ENCODE peak calls at places on chromosomes 5 and 9, in five cellular contexts. V, F, B, H and O are unnamed samples.

GRCh38 chr5:91016954-91017690 is 366.0 kb downstream of the ARRDC3 start:
- DNase-seq in H (no peak), B (peak), F (peak), V (no peak), O (no peak)

GRCh38 chr5:117160361-117160760 is 585.7 kb upstream of the SEMA6A start:
- DNase-seq in V (no peak), H (no peak), B (no peak), F (no peak), O (no peak)

GRCh38 chr5:113215401-113216060 is 219.3 kb downstream of the TSSK1B start:
- DNase-seq in V (no peak), F (no peak), B (no peak), H (no peak), O (no peak)

GRCh38 chr9:36136277-36136893 is at the start of gene GLIPR2:
- DNase-seq in F (peak), B (peak), V (peak), H (peak), O (peak)

GRCh38 chr5:107917983-107918382 is 247.2 kb upstream of the EFNA5 start:
- DNase-seq in B (no peak), V (no peak), H (no peak), F (peak), O (no peak)

GRCh38 chr9:10614201-10614870 is 1.5 kb upstream of the PTPRD start:
- DNase-seq in B (no peak), H (no peak), F (no peak), V (no peak), O (no peak)

GRCh38 chr9:129140397-129141065 is 29.3 kb downstream of the PTPA start:
- DNase-seq in B (peak), V (peak), F (peak), H (peak), O (peak)

GRCh38 chr5:126354012-126354856 is 69.0 kb upstream of the GRAMD2B start:
- DNase-seq in H (no peak), V (no peak), F (peak), B (no peak), O (no peak)

GRCh38 chr9:86943223-86943870 is 4.0 kb downstream of the GAS1 start:
- DNase-seq in V (no peak), H (no peak), F (no peak), B (no peak), O (no peak)

GRCh38 chr9:97572196-97572891 is 60.8 kb downstream of the TSTD2 start:
- DNase-seq in B (no peak), F (no peak), V (peak), H (peak), O (no peak)

GRCh38 chr5:95924720-95925119 is 36.9 kb downstream of the ELL2 start:
- DNase-seq in V (no peak), H (no peak), F (peak), B (no peak), O (no peak)

GRCh38 chr9:81687521-81688261 is 1.7 kb downstream of the TLE1 start:
- DNase-seq in V (peak), H (peak), B (peak), F (peak), O (peak)

GRCh38 chr5:55530669-55531068 is 4.1 kb downstream of the PLPP1 start:
- DNase-seq in B (no peak), H (no peak), V (peak), F (no peak), O (no peak)

GRCh38 chr5:157219491-157220271 is 39.0 kb downstream of the ITK start:
- DNase-seq in F (no peak), B (no peak), V (no peak), H (no peak), O (no peak)

GRCh38 chr9:107049046-107049824 is 186.3 kb downstream of the ZNF462 start:
- DNase-seq in H (no peak), F (no peak), B (no peak), V (no peak), O (no peak)

GRCh38 chr9:111599092-111599947 is at the start of gene PTGR1:
- DNase-seq in H (peak), B (peak), V (peak), F (peak), O (peak)

DNA sequence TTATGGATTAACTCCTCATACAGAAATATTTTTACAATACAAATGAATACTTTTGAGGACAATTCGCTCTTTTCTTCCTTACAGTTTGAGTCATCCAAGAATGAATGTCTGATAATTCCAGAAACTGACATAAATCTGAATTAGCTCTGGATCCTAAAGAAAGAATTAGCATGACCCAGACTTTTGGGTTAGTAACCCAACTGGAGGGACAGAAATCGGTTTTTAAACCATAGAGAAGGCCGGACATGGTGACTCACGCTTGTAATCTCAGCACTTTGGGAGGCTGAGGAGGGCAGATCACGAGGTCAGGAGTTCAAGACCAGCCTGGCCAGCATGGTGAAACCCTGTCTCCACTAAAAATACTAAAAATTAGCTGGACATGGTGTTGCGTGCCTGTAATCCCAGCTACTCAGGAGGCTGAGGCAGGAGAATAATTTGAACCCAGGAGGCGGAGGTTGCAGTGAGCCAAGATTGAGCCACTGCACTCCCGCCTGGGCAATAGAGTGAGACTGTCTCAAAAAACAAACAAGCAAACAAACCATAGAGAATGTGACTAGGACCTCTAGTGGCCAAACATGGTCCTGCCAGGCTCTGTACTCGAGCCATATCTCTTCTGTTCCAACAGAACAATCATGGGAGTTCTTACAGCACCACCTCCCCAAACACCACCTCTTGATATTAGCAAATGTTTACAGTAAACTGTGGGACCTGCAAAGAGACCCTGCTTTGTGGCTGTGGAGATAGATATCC is 44.8 kb downstream of the LURAP1L start:
- DNase-seq in B (peak), H (no peak), V (no peak), F (peak), O (no peak)
- TF ChIP-seq CTCF in B (peak), H (peak), V (peak), F (peak), O (no peak)

DNA sequence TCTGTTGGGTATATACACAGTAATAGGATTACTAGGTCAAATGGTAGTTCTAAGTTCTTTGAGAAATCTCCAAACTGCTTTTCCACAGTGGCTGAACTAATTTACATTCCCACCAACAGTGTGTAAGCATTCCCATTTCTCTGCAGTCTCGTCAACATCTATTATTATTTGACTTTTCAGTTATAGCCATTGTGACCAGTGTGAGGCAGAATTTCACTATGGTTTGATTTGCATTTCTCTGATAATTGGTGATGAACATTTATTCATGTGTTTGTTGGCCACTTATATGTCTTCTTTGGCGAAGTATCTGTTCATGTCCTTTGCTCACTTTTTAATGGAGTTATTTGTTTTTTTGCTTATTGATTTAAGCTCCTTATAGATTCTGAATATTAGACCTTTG is 596.2 kb upstream of the DAB2 start:
- DNase-seq in H (no peak), F (no peak), B (no peak), V (no peak), O (no peak)
- TF ChIP-seq CTCF in H (no peak), F (no peak), B (peak), V (no peak), O (no peak)

DNA sequence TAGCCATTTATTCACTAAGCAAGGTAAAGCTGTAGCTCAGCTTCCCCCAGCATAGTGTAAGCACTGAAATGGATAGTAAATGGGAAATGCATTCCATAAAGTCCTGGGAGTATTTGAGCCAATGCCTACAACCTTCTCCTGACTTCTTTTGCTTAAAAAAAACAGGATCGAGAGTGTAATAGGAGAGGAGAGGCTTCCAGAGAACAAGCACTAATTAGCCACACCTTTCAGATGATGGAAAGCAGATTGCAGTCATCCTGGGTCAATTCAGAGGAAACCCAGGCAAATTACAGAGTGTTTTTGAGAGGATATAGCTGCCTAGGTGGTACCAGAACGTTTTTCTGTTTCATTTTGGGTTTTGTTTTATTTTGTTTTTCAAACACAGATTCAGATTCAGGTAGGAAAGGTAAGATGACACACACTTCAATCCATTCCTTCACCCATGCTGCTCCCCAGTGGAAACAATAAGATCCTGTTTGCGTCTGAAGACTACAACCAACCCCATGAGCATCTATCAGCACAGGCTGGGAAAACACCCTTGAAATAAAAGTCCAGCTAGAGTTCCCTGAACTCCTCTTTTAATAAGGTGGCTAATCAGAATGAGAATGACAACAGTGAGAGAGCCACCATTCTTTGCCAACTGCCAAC is 95.6 kb downstream of the RFK start:
- DNase-seq in B (no peak), V (no peak), H (no peak), F (peak), O (no peak)
- TF ChIP-seq CTCF in B (no peak), V (no peak), H (no peak), F (no peak), O (no peak)

DNA sequence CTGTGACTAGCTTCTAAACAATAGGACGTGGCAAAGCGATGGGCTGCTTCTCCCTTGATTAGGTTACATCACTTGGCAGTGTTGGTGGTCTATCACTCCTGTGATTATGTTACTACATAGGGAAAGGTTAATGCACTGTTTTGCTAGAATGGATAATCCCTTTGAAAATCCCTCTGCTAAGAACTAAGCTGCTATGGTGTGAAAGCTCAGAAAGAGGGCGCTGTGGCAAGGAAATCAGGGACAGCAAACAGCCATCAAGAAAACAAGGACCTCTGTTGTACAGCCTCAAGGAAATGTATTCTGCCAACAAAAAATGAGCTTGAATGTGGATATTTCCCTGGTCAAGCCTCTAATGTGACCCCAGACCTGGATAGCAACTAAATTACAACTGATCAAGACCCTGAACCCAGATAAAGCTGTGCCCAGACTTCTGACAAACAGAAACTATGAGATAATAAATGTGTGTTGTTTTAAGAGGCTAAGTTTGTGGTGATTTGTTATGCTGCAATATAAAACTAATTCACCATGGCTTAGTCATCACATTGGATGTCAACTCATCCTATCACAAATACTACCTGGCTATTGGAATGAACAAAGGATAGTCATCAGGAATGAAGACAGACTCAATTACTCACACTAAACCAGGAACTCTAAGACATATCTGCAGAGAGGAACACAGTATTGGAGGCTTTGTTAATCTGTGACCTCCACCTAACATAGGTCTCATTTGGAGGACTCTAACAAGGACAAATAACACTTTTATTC is 1215.9 kb downstream of the EFNA5 start:
- DNase-seq in F (peak), H (no peak), V (no peak), B (no peak), O (peak)
- TF ChIP-seq CTCF in F (peak), H (peak), V (no peak), B (no peak), O (peak)

GRCh38 chr5:143213851-143214363 is 189.6 kb downstream of the NR3C1 start:
- DNase-seq in V (no peak), H (no peak), F (no peak), B (no peak), O (no peak)
- TF ChIP-seq CTCF in V (no peak), H (no peak), F (no peak), B (no peak), O (no peak)

GRCh38 chr5:152427691-152428090 is 22.6 kb upstream of the NMUR2 start:
- DNase-seq in B (no peak), H (no peak), F (no peak), V (no peak), O (no peak)
- TF ChIP-seq CTCF in B (no peak), H (no peak), F (no peak), V (no peak), O (no peak)

GRCh38 chr9:101791938-101792337 is 53.5 kb upstream of the GRIN3A start:
- DNase-seq in H (no peak), F (peak), V (peak), B (peak), O (peak)
- TF ChIP-seq CTCF in H (peak), F (peak), V (peak), B (peak), O (peak)

GRCh38 chr5:17951392-17952169 is 317.3 kb downstream of the TAF11L14 start:
- DNase-seq in F (peak), H (no peak), V (no peak), B (no peak), O (peak)
- TF ChIP-seq CTCF in F (peak), H (no peak), V (no peak), B (no peak), O (no peak)